ENCODE peak calls at places on chromosomes 1 and 21, in five cellular contexts. F, K, U, J and I are unnamed samples.

GRCh38 chr1:118928739-118929554 is 59.2 kb downstream of the TBX15 start:
- DNase-seq in K (peak; percentile 23), F (no peak), J (peak; percentile 41), U (no peak), I (peak; percentile 55)

GRCh38 chr1:14421977-14422609 is 176.4 kb upstream of the KAZN start:
- DNase-seq in U (no peak), J (no peak), K (peak; percentile 35), F (no peak), I (no peak)

GRCh38 chr1:157133431-157133830 is 4.8 kb downstream of the ETV3 start:
- DNase-seq in U (no peak), F (no peak), J (no peak), K (no peak), I (no peak)

GRCh38 chr1:44645466-44646244 is 28.6 kb downstream of the TMEM53 start:
- DNase-seq in J (no peak), F (no peak), U (no peak), K (no peak), I (no peak)

GRCh38 chr1:150545486-150546032 is 3.6 kb upstream of the ADAMTSL4 start:
- DNase-seq in F (no peak), K (peak; percentile 77), U (no peak), J (no peak), I (no peak)

GRCh38 chr1:95040032-95040525 is 32.7 kb downstream of the ALG14 start:
- DNase-seq in F (no peak), K (no peak), J (no peak), U (no peak), I (no peak)

GRCh38 chr1:107459204-107459904 is 318.5 kb downstream of the NTNG1 start:
- DNase-seq in J (no peak), K (no peak), F (no peak), U (no peak), I (no peak)

GRCh38 chr1:184792450-184792969 is 37.9 kb upstream of the EDEM3 start:
- DNase-seq in U (no peak), J (peak; percentile 75), K (no peak), F (peak; percentile 49), I (no peak)

GRCh38 chr21:35637431-35637830 is 422.9 kb downstream of the SETD4 start:
- DNase-seq in J (no peak), F (no peak), U (no peak), K (no peak), I (no peak)

GRCh38 chr1:21064057-21064456 is 112.6 kb downstream of the EIF4G3 start:
- DNase-seq in J (no peak), U (no peak), K (no peak), F (no peak), I (no peak)

GRCh38 chr1:85544689-85545203 is 35.8 kb upstream of the CCN1 start:
- DNase-seq in F (no peak), U (no peak), K (no peak), J (peak; percentile 46), I (no peak)

GRCh38 chr1:40738831-40739230 is 44.8 kb upstream of the KCNQ4 start:
- DNase-seq in F (no peak), U (no peak), J (no peak), K (no peak), I (no peak)

GRCh38 chr1:2258122-2258812 is 30.1 kb downstream of the SKI start:
- DNase-seq in U (no peak), K (no peak), J (no peak), F (no peak), I (no peak)

GRCh38 chr1:223204424-223204823 is 61.4 kb upstream of the TLR5 start:
- DNase-seq in J (no peak), U (no peak), K (no peak), F (no peak), I (no peak)

GRCh38 chr1:24151175-24151533 is 8.2 kb upstream of the IL22RA1 start:
- DNase-seq in K (no peak), U (no peak), J (peak; percentile 74), F (no peak), I (peak; percentile 75)

GRCh38 chr1:63746129-63746864 is 27.5 kb upstream of the ROR1 start:
- DNase-seq in F (no peak), K (no peak), J (no peak), U (no peak), I (peak; percentile 26)

GRCh38 chr1:26363549-26364448 is 8.8 kb downstream of the ZNF683 start:
- DNase-seq in U (peak; percentile 16), K (peak; percentile 89), F (peak; percentile 59), J (peak; percentile 71), I (peak; percentile 87)

GRCh38 chr1:2132222-2133038 is 62.1 kb downstream of the FAAP20 start:
- DNase-seq in J (peak; percentile 26), U (no peak), K (peak; percentile 73), F (no peak), I (peak; percentile 70)

GRCh38 chr1:218938259-218938658 is 235.4 kb upstream of the LYPLAL1 start:
- DNase-seq in K (no peak), J (no peak), F (no peak), U (no peak), I (no peak)

GRCh38 chr1:36207339-36207738 is 16.9 kb upstream of the THRAP3 start:
- DNase-seq in U (no peak), K (no peak), J (no peak), F (no peak), I (peak; percentile 41)

DNA sequence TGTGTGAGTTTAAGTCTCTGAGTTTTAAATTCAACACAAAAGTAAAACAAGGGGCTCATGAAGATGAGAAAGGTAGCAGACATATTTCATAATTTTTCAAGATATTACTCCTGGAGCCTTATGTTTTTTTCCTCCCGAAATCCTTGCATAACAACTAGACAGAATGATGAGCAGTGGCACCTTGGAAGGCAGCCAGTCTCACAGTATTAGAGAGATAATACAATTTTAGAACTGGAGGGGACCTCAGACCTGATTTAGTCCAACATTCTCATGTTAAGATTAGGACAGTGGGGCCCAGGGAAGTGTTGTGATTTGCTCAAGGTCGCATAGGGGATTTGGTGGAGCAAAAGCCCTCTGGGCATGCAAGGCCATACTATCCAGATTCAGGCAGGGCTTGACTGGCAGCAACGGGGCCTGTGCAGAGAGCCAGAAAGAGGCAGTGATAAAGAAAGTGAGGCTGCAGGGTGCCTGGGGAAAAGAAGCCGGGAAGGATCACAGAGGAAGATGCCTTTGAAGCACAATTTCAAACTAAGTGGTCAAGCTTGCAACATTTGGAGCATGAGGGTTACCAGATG is 31.4 kb upstream of the BCL9 start:
- DNase-seq in U (no peak), F (no peak), K (no peak), J (no peak), I (no peak)
- TF ChIP-seq ESRRA in U (no peak), F (no peak), K (no peak), J (no peak), I (no peak)

GRCh38 chr1:66542811-66543767 is 9.1 kb downstream of the SGIP1 start:
- DNase-seq in U (no peak), F (no peak), J (peak; percentile 98), K (no peak), I (no peak)
- TF ChIP-seq ESRRA in U (no peak), F (no peak), J (peak; percentile 57), K (no peak), I (no peak)

GRCh38 chr1:226268421-226269124 is 40.4 kb downstream of the LIN9 start:
- DNase-seq in F (peak; percentile 7), K (no peak), U (no peak), J (no peak), I (no peak)
- TF ChIP-seq ESRRA in F (no peak), K (no peak), U (no peak), J (no peak), I (no peak)

DNA sequence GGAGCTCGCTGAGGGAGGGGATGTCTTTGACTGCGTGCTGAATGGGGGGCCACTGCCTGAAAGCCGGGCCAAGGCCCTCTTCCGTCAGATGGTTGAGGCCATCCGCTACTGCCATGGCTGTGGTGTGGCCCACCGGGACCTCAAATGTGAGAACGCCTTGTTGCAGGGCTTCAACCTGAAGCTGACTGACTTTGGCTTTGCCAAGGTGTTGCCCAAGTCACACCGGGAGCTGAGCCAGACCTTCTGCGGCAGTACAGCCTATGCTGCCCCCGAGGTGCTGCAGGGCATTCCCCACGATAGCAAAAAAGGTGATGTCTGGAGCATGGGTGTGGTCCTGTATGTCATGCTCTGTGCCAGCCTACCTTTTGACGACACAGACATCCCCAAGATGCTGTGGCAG is 1.4 kb downstream of the TSSK3 start:
- DNase-seq in U (no peak), F (no peak), K (no peak), J (no peak), I (no peak)
- TF ChIP-seq ESRRA in U (no peak), F (no peak), K (no peak), J (no peak), I (no peak)

GRCh38 chr1:93148001-93148400 is 32.2 kb downstream of the TMED5 start:
- DNase-seq in J (no peak), F (no peak), K (no peak), U (no peak), I (no peak)
- TF ChIP-seq ESRRA in J (no peak), F (no peak), K (no peak), U (no peak), I (no peak)

GRCh38 chr1:66464356-66464755 is 69.6 kb upstream of the SGIP1 start:
- DNase-seq in K (no peak), F (no peak), J (no peak), U (no peak), I (no peak)
- TF ChIP-seq ESRRA in K (no peak), F (no peak), J (no peak), U (no peak), I (no peak)

GRCh38 chr21:45473496-45474322 is 68.5 kb downstream of the SLC19A1 start:
- DNase-seq in U (no peak), K (no peak), F (no peak), J (no peak), I (no peak)

GRCh38 chr21:45470087-45470515 is 65.1 kb downstream of the COL18A1 start:
- DNase-seq in U (no peak), F (no peak), K (no peak), J (no peak), I (no peak)

GRCh38 chr21:45469273-45470086 is 64.5 kb downstream of the COL18A1 start:
- DNase-seq in J (peak; percentile 99), U (no peak), K (no peak), F (no peak), I (no peak)

GRCh38 chr21:45472445-45473365 is 67.7 kb downstream of the COL18A1 start:
- DNase-seq in U (no peak), K (no peak), J (peak; percentile 37), F (no peak), I (no peak)

GRCh38 chr21:45471229-45472052 is 66.5 kb downstream of the COL18A1 start:
- DNase-seq in K (no peak), U (no peak), F (no peak), J (peak; percentile 96), I (no peak)
- TF ChIP-seq ESRRA in K (no peak), U (no peak), F (no peak), J (peak; percentile 32), I (no peak)